ENCODE peak calls at places on chromosome 12, in ten cellular contexts. H is HCT116, C is body of pancreas, N is uterus, O is IMR-90, Z is esophagus squamous epithelium, R is heart left ventricle, A is tibial nerve, I is spleen, L is A549. F is an unnamed sample.

GRCh38 chr12:96103067-96103650 is 67.8 kb upstream of the LTA4H start:
- DNase-seq in H (no peak), C (peak), N (no peak), O (no peak), Z (no peak), R (peak), A (no peak), I (peak), L (no peak), F (no peak)

GRCh38 chr12:11723993-11724392 is 74.5 kb downstream of the ETV6 start:
- DNase-seq in H (no peak), C (peak), N (no peak), O (peak), Z (no peak), R (no peak), A (no peak), I (no peak), L (no peak), F (no peak)

GRCh38 chr12:402127-402456 is 648 bp downstream of the CCDC77 start:
- DNase-seq in H (no peak), C (no peak), N (no peak), O (peak), Z (no peak), R (no peak), A (no peak), I (no peak), L (no peak), F (no peak)

GRCh38 chr12:124147579-124147978 is 147.3 kb upstream of the RFLNA start:
- DNase-seq in H (no peak), C (no peak), N (no peak), O (no peak), Z (no peak), R (no peak), A (no peak), I (no peak), L (no peak), F (no peak)

GRCh38 chr12:77377116-77377515 is 311.7 kb upstream of the E2F7 start:
- DNase-seq in H (no peak), C (no peak), N (no peak), O (peak), Z (no peak), R (no peak), A (no peak), I (no peak), L (no peak), F (no peak)

GRCh38 chr12:39341179-39341578 is 101.7 kb downstream of the KIF21A start:
- DNase-seq in H (no peak), C (no peak), N (no peak), O (no peak), Z (no peak), R (no peak), A (no peak), I (no peak), L (no peak), F (no peak)

GRCh38 chr12:116490481-116490880 is 68.7 kb upstream of the MAP1LC3B2 start:
- DNase-seq in H (no peak), C (no peak), N (no peak), O (peak), Z (no peak), R (no peak), A (no peak), I (no peak), L (no peak), F (no peak)

GRCh38 chr12:123763093-123763492 is 992 bp downstream of the DNAH10 start:
- DNase-seq in H (no peak), C (peak), N (no peak), O (no peak), Z (no peak), R (no peak), A (no peak), I (no peak), L (no peak), F (peak)

GRCh38 chr12:89319606-89320005 is 32.7 kb downstream of the DUSP6 start:
- DNase-seq in H (no peak), C (no peak), N (no peak), O (no peak), Z (no peak), R (no peak), A (no peak), I (no peak), L (no peak), F (no peak)

GRCh38 chr12:3134526-3135135 is 57.5 kb downstream of the TSPAN9 start:
- DNase-seq in H (no peak), C (no peak), N (no peak), O (no peak), Z (no peak), R (no peak), A (no peak), I (peak), L (no peak), F (no peak)

GRCh38 chr12:38880288-38880687 is 25.1 kb downstream of the CPNE8 start:
- DNase-seq in H (no peak), C (no peak), N (no peak), O (no peak), Z (no peak), R (no peak), A (no peak), I (no peak), L (no peak), F (no peak)

GRCh38 chr12:71639341-71639760 is 24.3 kb downstream of the ZFC3H1 start:
- DNase-seq in H (no peak), C (no peak), N (no peak), O (no peak), Z (no peak), R (peak), A (no peak), I (no peak), L (peak), F (no peak)

GRCh38 chr12:94305293-94305957 is 154.2 kb downstream of the CEP83 start:
- DNase-seq in H (no peak), C (no peak), N (no peak), O (peak), Z (no peak), R (no peak), A (no peak), I (no peak), L (no peak), F (no peak)

GRCh38 chr12:3732901-3733300 is 20.0 kb downstream of the CRACR2A start:
- DNase-seq in H (no peak), C (peak), N (no peak), O (no peak), Z (no peak), R (no peak), A (no peak), I (no peak), L (no peak), F (no peak)

GRCh38 chr12:109098142-109098652 is 800 bp downstream of the UNG start:
- DNase-seq in H (no peak), C (peak), N (no peak), O (peak), Z (no peak), R (peak), A (no peak), I (no peak), L (peak), F (peak)

GRCh38 chr12:124640096-124640495 is 72.7 kb upstream of the NCOR2 start:
- DNase-seq in H (no peak), C (no peak), N (no peak), O (peak), Z (no peak), R (no peak), A (no peak), I (no peak), L (no peak), F (no peak)

GRCh38 chr12:1107669-1108068 is 116.6 kb downstream of the ERC1 start:
- DNase-seq in H (no peak), C (no peak), N (no peak), O (no peak), Z (no peak), R (no peak), A (no peak), I (no peak), L (no peak), F (no peak)

GRCh38 chr12:131087302-131087818 is 133.7 kb downstream of the ADGRD1 start:
- DNase-seq in H (no peak), C (no peak), N (peak), O (no peak), Z (no peak), R (no peak), A (peak), I (no peak), L (no peak), F (peak)

GRCh38 chr12:49397000-49397399 is 29.7 kb downstream of the SPATS2 start:
- DNase-seq in H (no peak), C (no peak), N (no peak), O (no peak), Z (no peak), R (no peak), A (no peak), I (no peak), L (no peak), F (no peak)

GRCh38 chr12:109693653-109694224 is 19.9 kb upstream of the FAM222A start:
- DNase-seq in H (no peak), C (no peak), N (no peak), O (no peak), Z (no peak), R (no peak), A (no peak), I (no peak), L (no peak), F (no peak)

GRCh38 chr12:4268549-4269181 is 4.9 kb upstream of the CCND2 start:
- DNase-seq in H (no peak), C (no peak), N (no peak), O (no peak), Z (no peak), R (no peak), A (no peak), I (peak), L (no peak), F (no peak)

GRCh38 chr12:105369014-105369413 is 38.5 kb downstream of the C12orf75 start:
- DNase-seq in H (no peak), C (no peak), N (no peak), O (peak), Z (no peak), R (no peak), A (no peak), I (no peak), L (no peak), F (no peak)

GRCh38 chr12:39145175-39145999 is 240.0 kb upstream of the CPNE8 start:
- DNase-seq in H (no peak), C (peak), N (peak), O (no peak), Z (no peak), R (peak), A (peak), I (peak), L (peak), F (no peak)

GRCh38 chr12:44431647-44432352 is 444.3 kb downstream of the NELL2 start:
- DNase-seq in H (no peak), C (no peak), N (no peak), O (no peak), Z (no peak), R (no peak), A (no peak), I (no peak), L (no peak), F (no peak)

GRCh38 chr12:64681200-64682052 is 71.1 kb downstream of the RASSF3 start:
- DNase-seq in H (no peak), C (no peak), N (no peak), O (no peak), Z (no peak), R (no peak), A (no peak), I (no peak), L (no peak), F (peak)

GRCh38 chr12:56684745-56685369 is 3.2 kb downstream of the PTGES3 start:
- DNase-seq in H (no peak), C (no peak), N (no peak), O (no peak), Z (no peak), R (no peak), A (no peak), I (peak), L (no peak), F (peak)

GRCh38 chr12:71947645-71948105 is 9.0 kb downstream of the TPH2 start:
- DNase-seq in H (no peak), C (peak), N (no peak), O (peak), Z (no peak), R (no peak), A (no peak), I (no peak), L (no peak), F (no peak)

GRCh38 chr12:54082402-54082892 is 28.8 kb downstream of the HOXC4 start:
- DNase-seq in H (no peak), C (peak), N (peak), O (no peak), Z (no peak), R (no peak), A (no peak), I (peak), L (no peak), F (no peak)

GRCh38 chr12:67506739-67507138 is 141.8 kb upstream of the DYRK2 start:
- DNase-seq in H (no peak), C (no peak), N (no peak), O (no peak), Z (no peak), R (no peak), A (no peak), I (no peak), L (no peak), F (no peak)

GRCh38 chr12:80064269-80064668 is 35.1 kb upstream of the OTOGL start:
- DNase-seq in H (no peak), C (no peak), N (no peak), O (peak), Z (no peak), R (no peak), A (no peak), I (no peak), L (no peak), F (no peak)

GRCh38 chr12:16603916-16604575 is 1.9 kb downstream of the LMO3 start:
- DNase-seq in H (no peak), C (peak), N (no peak), O (no peak), Z (no peak), R (no peak), A (no peak), I (no peak), L (no peak), F (no peak)
- H3K4me3 ChIP-seq in H (no peak), C (no peak), N (peak), O (no peak), Z (no peak), R (peak), A (no peak), I (no peak), L (no peak), F (no peak)

DNA sequence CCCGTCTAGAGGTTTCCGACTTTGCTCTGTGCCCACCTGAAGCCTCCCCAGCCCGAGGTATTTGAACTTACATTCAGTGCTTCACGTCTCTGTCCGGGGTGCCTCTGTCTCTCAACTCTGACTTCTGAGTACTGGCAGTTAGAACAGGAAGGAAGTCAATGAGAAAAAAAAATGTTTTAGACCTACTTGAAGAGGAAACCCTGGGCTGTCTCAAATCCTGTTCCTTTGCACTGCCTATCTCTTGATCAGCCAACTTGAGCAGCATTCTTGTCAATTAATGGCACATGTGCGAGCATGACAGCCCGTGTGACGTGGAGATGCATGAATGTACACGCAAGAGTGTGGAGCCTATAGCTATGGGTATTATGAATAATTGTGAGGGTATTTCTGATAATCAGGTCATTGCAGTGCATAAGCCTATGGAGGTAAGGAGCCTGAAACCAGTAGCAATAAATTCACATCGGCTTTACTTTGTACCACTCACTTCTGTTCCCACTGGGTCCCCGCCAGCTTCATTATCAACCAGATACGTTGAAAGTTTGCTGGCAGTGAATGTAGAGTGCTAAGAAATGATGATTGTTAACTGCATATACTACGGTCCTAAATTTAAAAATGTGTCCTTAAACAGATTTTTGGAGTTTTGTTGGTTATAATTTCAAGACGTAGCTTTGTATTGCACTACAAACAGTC is at the start of gene ARHGDIB:
- DNase-seq in H (no peak), C (peak), N (no peak), O (no peak), Z (no peak), R (peak), A (no peak), I (peak), L (no peak), F (peak)
- TF ChIP-seq POLR2A in H (no peak), C (no peak), N (no peak), O (no peak), Z (no peak), R (no peak), A (no peak), I (peak), L (no peak), F (no peak)

GRCh38 chr12:26271889-26272492 is 76.6 kb downstream of the SSPN start:
- DNase-seq in H (no peak), C (peak), N (peak), O (peak), Z (no peak), R (peak), A (peak), I (peak), L (no peak), F (peak)

GRCh38 chr12:26275313-26276257 is 80.2 kb downstream of the SSPN start:
- DNase-seq in H (no peak), C (no peak), N (no peak), O (no peak), Z (no peak), R (no peak), A (no peak), I (no peak), L (no peak), F (no peak)

GRCh38 chr12:26273811-26274210 is 78.4 kb downstream of the SSPN start:
- DNase-seq in H (no peak), C (no peak), N (no peak), O (no peak), Z (no peak), R (no peak), A (no peak), I (no peak), L (no peak), F (no peak)

GRCh38 chr12:26276709-26277108 is 81.3 kb downstream of the SSPN start:
- DNase-seq in H (no peak), C (no peak), N (no peak), O (no peak), Z (no peak), R (no peak), A (no peak), I (no peak), L (no peak), F (no peak)

GRCh38 chr12:26274441-26275312 is 79.3 kb downstream of the SSPN start:
- DNase-seq in H (peak), C (peak), N (peak), O (peak), Z (peak), R (peak), A (peak), I (peak), L (peak), F (peak)
- TF ChIP-seq CTCF in H (no peak), C (no peak), N (no peak), O (peak), Z (no peak), R (no peak), A (no peak), I (no peak), L (peak), F (no peak)

GRCh38 chr12:107450541-107450940 is 235.1 kb upstream of the PWP1 start:
- DNase-seq in H (no peak), C (no peak), N (no peak), O (no peak), Z (no peak), R (no peak), A (no peak), I (peak), L (no peak), F (no peak)
- H3K4me3 ChIP-seq in H (no peak), C (no peak), N (no peak), O (no peak), Z (no peak), R (no peak), A (no peak), I (no peak), L (no peak), F (no peak)

GRCh38 chr12:51323966-51324895 is at the start of gene BIN2:
- DNase-seq in H (no peak), C (peak), N (peak), O (no peak), Z (no peak), R (peak), A (peak), I (peak), L (no peak), F (peak)
- TF ChIP-seq POLR2A in H (no peak), C (no peak), N (no peak), O (no peak), Z (no peak), R (no peak), A (no peak), I (no peak), L (no peak), F (no peak)

GRCh38 chr12:51005671-51006070 is 20.5 kb downstream of the SLC11A2 start:
- DNase-seq in H (no peak), C (no peak), N (no peak), O (no peak), Z (no peak), R (no peak), A (no peak), I (no peak), L (no peak), F (no peak)

GRCh38 chr12:51001799-51002198 is 24.4 kb downstream of the SLC11A2 start:
- DNase-seq in H (no peak), C (no peak), N (no peak), O (no peak), Z (no peak), R (no peak), A (no peak), I (no peak), L (no peak), F (no peak)

GRCh38 chr12:51000245-51000644 is 25.9 kb downstream of the SLC11A2 start:
- DNase-seq in H (no peak), C (no peak), N (no peak), O (peak), Z (no peak), R (no peak), A (no peak), I (no peak), L (no peak), F (no peak)

GRCh38 chr12:51008329-51008728 is 17.9 kb downstream of the SLC11A2 start:
- DNase-seq in H (no peak), C (no peak), N (no peak), O (no peak), Z (no peak), R (no peak), A (no peak), I (no peak), L (no peak), F (no peak)

GRCh38 chr12:51004504-51004903 is 21.7 kb downstream of the SLC11A2 start:
- DNase-seq in H (no peak), C (no peak), N (no peak), O (no peak), Z (no peak), R (no peak), A (no peak), I (no peak), L (no peak), F (no peak)
- TF ChIP-seq CTCF in H (no peak), C (no peak), N (no peak), O (no peak), Z (no peak), R (no peak), A (no peak), I (no peak), L (no peak), F (no peak)

F was measured in lower leg skin.